ENCODE peak calls at places on chromosomes 4 and X, in seven cellular contexts. One of them, this sample, is unnamed.

GRCh38 chr4:158817562-158818370 is 48.9 kb downstream of the FNIP2 start:
- DNase-seq in GM18507: no peak
- DNase-seq in mesendoderm: no peak
- DNase-seq in NCI-H526: no peak
- DNase-seq in stimulated activated CD8-positive, alpha-beta memory T cell treated with anti-CD3 and anti-CD28 coated beads, Interleukin-7, amount 100 ng/mL, for 24 hours: no peak
- DNase-seq in activated CD4-positive, alpha-beta T cell treated with anti-CD3 and anti-CD28 coated beads, Interleukin-2, amount 10 ng/mL, durations not matched to agents 7 days and 5 days: no peak
- DNase-seq in activated T-helper 1 cell treated with Interleukin-2 at 50 U/mL for 16 hours: no peak
- DNase-seq in this sample: no peak

GRCh38 chrX:10512258-10512657 is 108.1 kb downstream of the MID1 start:
- DNase-seq in mesendoderm: no peak
- DNase-seq in activated T-helper 1 cell treated with Interleukin-2 at 50 U/mL for 16 hours: no peak
- DNase-seq in activated CD4-positive, alpha-beta T cell treated with anti-CD3 and anti-CD28 coated beads, Interleukin-2, amount 10 ng/mL, durations not matched to agents 7 days and 5 days: no peak
- DNase-seq in GM18507: no peak
- DNase-seq in NCI-H526: peak
- DNase-seq in stimulated activated CD8-positive, alpha-beta memory T cell treated with anti-CD3 and anti-CD28 coated beads, Interleukin-7, amount 100 ng/mL, for 24 hours: no peak
- DNase-seq in this sample: no peak

GRCh38 chr4:71211748-71212147 is 127.1 kb upstream of the SLC4A4 start:
- DNase-seq in NCI-H526: no peak
- DNase-seq in activated T-helper 1 cell treated with Interleukin-2 at 50 U/mL for 16 hours: no peak
- DNase-seq in mesendoderm: no peak
- DNase-seq in GM18507: no peak
- DNase-seq in activated CD4-positive, alpha-beta T cell treated with anti-CD3 and anti-CD28 coated beads, Interleukin-2, amount 10 ng/mL, durations not matched to agents 7 days and 5 days: no peak
- DNase-seq in stimulated activated CD8-positive, alpha-beta memory T cell treated with anti-CD3 and anti-CD28 coated beads, Interleukin-7, amount 100 ng/mL, for 24 hours: no peak
- DNase-seq in this sample: no peak

GRCh38 chr4:80370635-80371034 is 35.1 kb downstream of the CFAP299 start:
- DNase-seq in activated CD4-positive, alpha-beta T cell treated with anti-CD3 and anti-CD28 coated beads, Interleukin-2, amount 10 ng/mL, durations not matched to agents 7 days and 5 days: no peak
- DNase-seq in NCI-H526: no peak
- DNase-seq in activated T-helper 1 cell treated with Interleukin-2 at 50 U/mL for 16 hours: no peak
- DNase-seq in mesendoderm: no peak
- DNase-seq in GM18507: no peak
- DNase-seq in stimulated activated CD8-positive, alpha-beta memory T cell treated with anti-CD3 and anti-CD28 coated beads, Interleukin-7, amount 100 ng/mL, for 24 hours: no peak
- DNase-seq in this sample: no peak

GRCh38 chrX:43504394-43504793 is 151.7 kb upstream of the MAOA start:
- DNase-seq in stimulated activated CD8-positive, alpha-beta memory T cell treated with anti-CD3 and anti-CD28 coated beads, Interleukin-7, amount 100 ng/mL, for 24 hours: no peak
- DNase-seq in activated T-helper 1 cell treated with Interleukin-2 at 50 U/mL for 16 hours: no peak
- DNase-seq in NCI-H526: no peak
- DNase-seq in mesendoderm: no peak
- DNase-seq in activated CD4-positive, alpha-beta T cell treated with anti-CD3 and anti-CD28 coated beads, Interleukin-2, amount 10 ng/mL, durations not matched to agents 7 days and 5 days: no peak
- DNase-seq in GM18507: no peak
- DNase-seq in this sample: no peak

GRCh38 chr4:120007171-120007894 is 59.3 kb downstream of the MAD2L1 start:
- DNase-seq in NCI-H526: no peak
- DNase-seq in stimulated activated CD8-positive, alpha-beta memory T cell treated with anti-CD3 and anti-CD28 coated beads, Interleukin-7, amount 100 ng/mL, for 24 hours: no peak
- DNase-seq in GM18507: no peak
- DNase-seq in activated T-helper 1 cell treated with Interleukin-2 at 50 U/mL for 16 hours: no peak
- DNase-seq in mesendoderm: no peak
- DNase-seq in activated CD4-positive, alpha-beta T cell treated with anti-CD3 and anti-CD28 coated beads, Interleukin-2, amount 10 ng/mL, durations not matched to agents 7 days and 5 days: no peak
- DNase-seq in this sample: no peak

GRCh38 chr4:116015549-116015948 is 902.1 kb upstream of the NDST4 start:
- DNase-seq in activated CD4-positive, alpha-beta T cell treated with anti-CD3 and anti-CD28 coated beads, Interleukin-2, amount 10 ng/mL, durations not matched to agents 7 days and 5 days: no peak
- DNase-seq in mesendoderm: no peak
- DNase-seq in GM18507: no peak
- DNase-seq in NCI-H526: no peak
- DNase-seq in activated T-helper 1 cell treated with Interleukin-2 at 50 U/mL for 16 hours: no peak
- DNase-seq in stimulated activated CD8-positive, alpha-beta memory T cell treated with anti-CD3 and anti-CD28 coated beads, Interleukin-7, amount 100 ng/mL, for 24 hours: no peak
- DNase-seq in this sample: no peak

GRCh38 chr4:26803462-26803861 is 57.2 kb upstream of the STIM2 start:
- DNase-seq in NCI-H526: no peak
- DNase-seq in mesendoderm: peak
- DNase-seq in activated T-helper 1 cell treated with Interleukin-2 at 50 U/mL for 16 hours: no peak
- DNase-seq in activated CD4-positive, alpha-beta T cell treated with anti-CD3 and anti-CD28 coated beads, Interleukin-2, amount 10 ng/mL, durations not matched to agents 7 days and 5 days: no peak
- DNase-seq in stimulated activated CD8-positive, alpha-beta memory T cell treated with anti-CD3 and anti-CD28 coated beads, Interleukin-7, amount 100 ng/mL, for 24 hours: no peak
- DNase-seq in GM18507: no peak
- DNase-seq in this sample: peak

GRCh38 chr4:37770016-37770415 is 56.5 kb upstream of the PGM2 start:
- DNase-seq in GM18507: no peak
- DNase-seq in stimulated activated CD8-positive, alpha-beta memory T cell treated with anti-CD3 and anti-CD28 coated beads, Interleukin-7, amount 100 ng/mL, for 24 hours: no peak
- DNase-seq in NCI-H526: no peak
- DNase-seq in activated T-helper 1 cell treated with Interleukin-2 at 50 U/mL for 16 hours: no peak
- DNase-seq in activated CD4-positive, alpha-beta T cell treated with anti-CD3 and anti-CD28 coated beads, Interleukin-2, amount 10 ng/mL, durations not matched to agents 7 days and 5 days: no peak
- DNase-seq in mesendoderm: no peak
- DNase-seq in this sample: no peak

GRCh38 chr4:146521543-146522097 is at the start of gene SLC10A7:
- DNase-seq in stimulated activated CD8-positive, alpha-beta memory T cell treated with anti-CD3 and anti-CD28 coated beads, Interleukin-7, amount 100 ng/mL, for 24 hours: no peak
- DNase-seq in mesendoderm: peak
- DNase-seq in NCI-H526: peak
- DNase-seq in activated CD4-positive, alpha-beta T cell treated with anti-CD3 and anti-CD28 coated beads, Interleukin-2, amount 10 ng/mL, durations not matched to agents 7 days and 5 days: peak
- DNase-seq in activated T-helper 1 cell treated with Interleukin-2 at 50 U/mL for 16 hours: peak
- DNase-seq in GM18507: peak
- DNase-seq in this sample: peak

GRCh38 chr4:66300336-66300934 is 630.1 kb upstream of the EPHA5 start:
- DNase-seq in mesendoderm: no peak
- DNase-seq in stimulated activated CD8-positive, alpha-beta memory T cell treated with anti-CD3 and anti-CD28 coated beads, Interleukin-7, amount 100 ng/mL, for 24 hours: no peak
- DNase-seq in GM18507: no peak
- DNase-seq in activated CD4-positive, alpha-beta T cell treated with anti-CD3 and anti-CD28 coated beads, Interleukin-2, amount 10 ng/mL, durations not matched to agents 7 days and 5 days: no peak
- DNase-seq in activated T-helper 1 cell treated with Interleukin-2 at 50 U/mL for 16 hours: no peak
- DNase-seq in NCI-H526: no peak
- DNase-seq in this sample: no peak

GRCh38 chrX:16445166-16445752 is 204.7 kb upstream of the S100G start:
- DNase-seq in GM18507: no peak
- DNase-seq in NCI-H526: peak
- DNase-seq in stimulated activated CD8-positive, alpha-beta memory T cell treated with anti-CD3 and anti-CD28 coated beads, Interleukin-7, amount 100 ng/mL, for 24 hours: peak
- DNase-seq in activated T-helper 1 cell treated with Interleukin-2 at 50 U/mL for 16 hours: peak
- DNase-seq in mesendoderm: peak
- DNase-seq in activated CD4-positive, alpha-beta T cell treated with anti-CD3 and anti-CD28 coated beads, Interleukin-2, amount 10 ng/mL, durations not matched to agents 7 days and 5 days: peak
- DNase-seq in this sample: no peak

GRCh38 chrX:13432376-13432775 is 112.5 kb upstream of the ATXN3L start:
- DNase-seq in GM18507: no peak
- DNase-seq in activated T-helper 1 cell treated with Interleukin-2 at 50 U/mL for 16 hours: no peak
- DNase-seq in stimulated activated CD8-positive, alpha-beta memory T cell treated with anti-CD3 and anti-CD28 coated beads, Interleukin-7, amount 100 ng/mL, for 24 hours: no peak
- DNase-seq in activated CD4-positive, alpha-beta T cell treated with anti-CD3 and anti-CD28 coated beads, Interleukin-2, amount 10 ng/mL, durations not matched to agents 7 days and 5 days: no peak
- DNase-seq in NCI-H526: no peak
- DNase-seq in mesendoderm: no peak
- DNase-seq in this sample: no peak

GRCh38 chrX:69065451-69065850 is 99.8 kb downstream of the PJA1 start:
- DNase-seq in activated T-helper 1 cell treated with Interleukin-2 at 50 U/mL for 16 hours: no peak
- DNase-seq in activated CD4-positive, alpha-beta T cell treated with anti-CD3 and anti-CD28 coated beads, Interleukin-2, amount 10 ng/mL, durations not matched to agents 7 days and 5 days: no peak
- DNase-seq in stimulated activated CD8-positive, alpha-beta memory T cell treated with anti-CD3 and anti-CD28 coated beads, Interleukin-7, amount 100 ng/mL, for 24 hours: no peak
- DNase-seq in NCI-H526: no peak
- DNase-seq in mesendoderm: no peak
- DNase-seq in GM18507: no peak
- DNase-seq in this sample: no peak

GRCh38 chrX:117996918-117997480 is 119.6 kb downstream of the KLHL13 start:
- DNase-seq in mesendoderm: peak
- DNase-seq in activated CD4-positive, alpha-beta T cell treated with anti-CD3 and anti-CD28 coated beads, Interleukin-2, amount 10 ng/mL, durations not matched to agents 7 days and 5 days: no peak
- DNase-seq in NCI-H526: peak
- DNase-seq in GM18507: no peak
- DNase-seq in activated T-helper 1 cell treated with Interleukin-2 at 50 U/mL for 16 hours: no peak
- DNase-seq in stimulated activated CD8-positive, alpha-beta memory T cell treated with anti-CD3 and anti-CD28 coated beads, Interleukin-7, amount 100 ng/mL, for 24 hours: no peak
- DNase-seq in this sample: no peak

GRCh38 chrX:40439625-40440532 is 140.9 kb upstream of the ATP6AP2 start:
- DNase-seq in mesendoderm: peak
- DNase-seq in stimulated activated CD8-positive, alpha-beta memory T cell treated with anti-CD3 and anti-CD28 coated beads, Interleukin-7, amount 100 ng/mL, for 24 hours: no peak
- DNase-seq in GM18507: no peak
- DNase-seq in activated T-helper 1 cell treated with Interleukin-2 at 50 U/mL for 16 hours: no peak
- DNase-seq in NCI-H526: no peak
- DNase-seq in activated CD4-positive, alpha-beta T cell treated with anti-CD3 and anti-CD28 coated beads, Interleukin-2, amount 10 ng/mL, durations not matched to agents 7 days and 5 days: no peak
- DNase-seq in this sample: no peak

GRCh38 chrX:139120760-139121159 is 409.2 kb upstream of the FGF13 start:
- DNase-seq in stimulated activated CD8-positive, alpha-beta memory T cell treated with anti-CD3 and anti-CD28 coated beads, Interleukin-7, amount 100 ng/mL, for 24 hours: no peak
- DNase-seq in activated CD4-positive, alpha-beta T cell treated with anti-CD3 and anti-CD28 coated beads, Interleukin-2, amount 10 ng/mL, durations not matched to agents 7 days and 5 days: no peak
- DNase-seq in GM18507: no peak
- DNase-seq in mesendoderm: no peak
- DNase-seq in activated T-helper 1 cell treated with Interleukin-2 at 50 U/mL for 16 hours: no peak
- DNase-seq in NCI-H526: no peak
- DNase-seq in this sample: peak